ENCODE peak calls at places on chromosomes 7 and 10, in four cellular contexts. F is NB4, Q is COR-L47, P is spleen. M is an unnamed sample.

GRCh38 chr7:11760372-11760771 is 71.6 kb downstream of the THSD7A start:
- DNase-seq in F (peak), Q (peak), P (no peak), M (no peak)

GRCh38 chr7:129748710-129749109 is 137.2 kb downstream of the NRF1 start:
- DNase-seq in P (no peak), F (peak), Q (no peak), M (peak)

GRCh38 chr7:127578036-127578684 is 7.2 kb downstream of the GCC1 start:
- DNase-seq in F (peak), Q (no peak), P (no peak), M (peak)

GRCh38 chr10:125521721-125522680 is 161.0 kb downstream of the TEX36 start:
- DNase-seq in F (peak), Q (no peak), P (no peak), M (no peak)

GRCh38 chr10:29734980-29735627 is 100.3 kb upstream of the SVIL start:
- DNase-seq in P (peak), F (peak), Q (peak), M (peak)

GRCh38 chr7:1975179-1975578 is 257.6 kb downstream of the MAD1L1 start:
- DNase-seq in P (peak), Q (no peak), F (no peak), M (no peak)

GRCh38 chr7:116809636-116810266 is 52.6 kb upstream of the CAPZA2 start:
- DNase-seq in Q (peak), F (peak), P (no peak), M (peak)

GRCh38 chr7:114086906-114087651 is 168.3 kb upstream of the PPP1R3A start:
- DNase-seq in F (no peak), Q (peak), P (peak), M (peak)

GRCh38 chr7:111855842-111856227 is 293.5 kb upstream of the IMMP2L start:
- DNase-seq in P (no peak), F (peak), Q (peak), M (peak)

M was measured in myocyte.